ENCODE peak calls at places on chromosomes 6 and 20, in nine cellular contexts. K is posterior cingulate gyrus; C is stimulated activated CD4-positive, alpha-beta T cell treated with anti-CD3 and anti-CD28 coated beads, Interleukin-1b, Interleukin-23, amount 100 ng/mL, for 1 hour; D is CD8-positive, alpha-beta memory T cell; O is putamen; X is activated CD4-positive, alpha-beta T cell treated with anti-CD3 and anti-CD28 coated beads, Interleukin-2, amount 50 U/mL, for 1 hour; T is GM03348; S is T-helper 17 cell; B is fibroblast of the conjunctiva. Y is an unnamed sample.

GRCh38 chr20:62547364-62547763 is 71.6 kb upstream of the GATA5 start:
- DNase-seq in K (no peak), C (no peak), D (no peak), O (no peak), X (no peak), T (no peak), S (no peak), B (no peak), Y (no peak)

GRCh38 chr6:166543603-166544293 is 42.7 kb downstream of the RAMACL start:
- DNase-seq in K (no peak), C (no peak), D (no peak), O (no peak), X (no peak), T (no peak), S (no peak), B (no peak), Y (no peak)

GRCh38 chr20:57397693-57398108 is 6.5 kb downstream of the RBM38 start:
- DNase-seq in K (no peak), C (no peak), D (peak), O (no peak), X (peak), T (no peak), S (peak), B (no peak), Y (no peak)

GRCh38 chr6:109055771-109056235 is 38.8 kb downstream of the SESN1 start:
- DNase-seq in K (no peak), C (no peak), D (no peak), O (no peak), X (no peak), T (peak), S (no peak), B (no peak), Y (no peak)

GRCh38 chr6:6696867-6697531 is 108.5 kb downstream of the LY86 start:
- DNase-seq in K (peak), C (peak), D (no peak), O (no peak), X (no peak), T (peak), S (no peak), B (no peak), Y (no peak)

GRCh38 chr20:15756401-15756800 is 816.8 kb downstream of the KIF16B start:
- DNase-seq in K (no peak), C (no peak), D (no peak), O (no peak), X (no peak), T (no peak), S (no peak), B (no peak), Y (no peak)

GRCh38 chr6:74731921-74732320 is 473.9 kb downstream of the COL12A1 start:
- DNase-seq in K (no peak), C (no peak), D (no peak), O (no peak), X (no peak), T (peak), S (no peak), B (peak), Y (no peak)

GRCh38 chr6:127069659-127070279 is 48.7 kb upstream of the RSPO3 start:
- DNase-seq in K (no peak), C (no peak), D (no peak), O (no peak), X (no peak), T (peak), S (no peak), B (peak), Y (peak)

GRCh38 chr20:51310216-51310615 is 232.3 kb downstream of the NFATC2 start:
- DNase-seq in K (no peak), C (no peak), D (no peak), O (no peak), X (no peak), T (no peak), S (no peak), B (no peak), Y (no peak)

GRCh38 chr6:54294965-54295532 is 13.2 kb upstream of the TINAG start:
- DNase-seq in K (no peak), C (no peak), D (no peak), O (no peak), X (no peak), T (no peak), S (no peak), B (no peak), Y (no peak)

GRCh38 chr20:63223121-63223825 is 7.3 kb upstream of the YTHDF1 start:
- DNase-seq in K (peak), C (peak), D (peak), O (no peak), X (peak), T (peak), S (peak), B (no peak), Y (no peak)

GRCh38 chr6:91710356-91710755 is 1123.5 kb upstream of the MAP3K7 start:
- DNase-seq in K (no peak), C (no peak), D (no peak), O (no peak), X (no peak), T (no peak), S (no peak), B (no peak), Y (no peak)

GRCh38 chr6:17714177-17714576 is 7.5 kb upstream of the NUP153 start:
- DNase-seq in K (no peak), C (no peak), D (no peak), O (no peak), X (no peak), T (no peak), S (no peak), B (no peak), Y (no peak)

GRCh38 chr6:168127384-168127868 is 48.4 kb upstream of the FRMD1 start:
- DNase-seq in K (no peak), C (no peak), D (no peak), O (no peak), X (no peak), T (no peak), S (no peak), B (no peak), Y (no peak)

GRCh38 chr6:28960846-28961500 is 37.2 kb upstream of the TRIM27 start:
- DNase-seq in K (no peak), C (no peak), D (no peak), O (no peak), X (no peak), T (no peak), S (no peak), B (no peak), Y (no peak)

GRCh38 chr6:29491574-29491973 is 3.8 kb upstream of the MAS1L start:
- DNase-seq in K (no peak), C (no peak), D (no peak), O (no peak), X (no peak), T (no peak), S (no peak), B (no peak), Y (no peak)

GRCh38 chr20:53748821-53749402 is 155.3 kb upstream of the ZNF217 start:
- DNase-seq in K (no peak), C (no peak), D (no peak), O (no peak), X (peak), T (peak), S (no peak), B (peak), Y (no peak)

GRCh38 chr20:14700641-14700965 is 363.2 kb upstream of the FLRT3 start:
- DNase-seq in K (no peak), C (no peak), D (no peak), O (no peak), X (no peak), T (peak), S (no peak), B (no peak), Y (no peak)

GRCh38 chr20:38152175-38153010 is 12.7 kb downstream of the TGM2 start:
- DNase-seq in K (no peak), C (no peak), D (no peak), O (no peak), X (no peak), T (no peak), S (no peak), B (no peak), Y (no peak)

GRCh38 chr6:31048090-31048489 is 37.8 kb downstream of the MUC22 start:
- DNase-seq in K (no peak), C (no peak), D (no peak), O (no peak), X (no peak), T (no peak), S (no peak), B (no peak), Y (no peak)

GRCh38 chr6:138620630-138621029 is 121.3 kb upstream of the NHSL1 start:
- DNase-seq in K (no peak), C (no peak), D (no peak), O (no peak), X (no peak), T (no peak), S (no peak), B (no peak), Y (no peak)

GRCh38 chr20:51775241-51775640 is 7.1 kb upstream of the ATP9A start:
- DNase-seq in K (no peak), C (no peak), D (no peak), O (no peak), X (no peak), T (no peak), S (no peak), B (no peak), Y (no peak)

GRCh38 chr20:58908216-58908615 is 55.7 kb downstream of the GNAS start:
- DNase-seq in K (no peak), C (no peak), D (no peak), O (no peak), X (no peak), T (no peak), S (no peak), B (no peak), Y (no peak)

GRCh38 chr6:118080547-118080946 is 173.5 kb downstream of the SLC35F1 start:
- DNase-seq in K (no peak), C (no peak), D (no peak), O (no peak), X (no peak), T (no peak), S (no peak), B (no peak), Y (no peak)

GRCh38 chr6:40906759-40907158 is 132.3 kb downstream of the UNC5CL start:
- DNase-seq in K (no peak), C (no peak), D (no peak), O (no peak), X (no peak), T (peak), S (no peak), B (no peak), Y (no peak)

GRCh38 chr6:156630613-156631302 is 146.4 kb upstream of the ARID1B start:
- DNase-seq in K (no peak), C (no peak), D (no peak), O (no peak), X (no peak), T (no peak), S (no peak), B (no peak), Y (no peak)

GRCh38 chr6:139054001-139054400 is 25.5 kb downstream of the ABRACL start:
- DNase-seq in K (no peak), C (no peak), D (no peak), O (no peak), X (no peak), T (no peak), S (no peak), B (no peak), Y (no peak)

GRCh38 chr20:36279776-36280175 is 26.4 kb upstream of the DLGAP4 start:
- DNase-seq in K (no peak), C (no peak), D (no peak), O (no peak), X (no peak), T (no peak), S (no peak), B (no peak), Y (no peak)

GRCh38 chr6:143223895-143224294 is 163.2 kb downstream of the AIG1 start:
- DNase-seq in K (no peak), C (no peak), D (no peak), O (no peak), X (no peak), T (no peak), S (no peak), B (no peak), Y (no peak)

GRCh38 chr6:116016846-116017545 is 43.7 kb downstream of the FRK start:
- DNase-seq in K (no peak), C (no peak), D (no peak), O (peak), X (no peak), T (no peak), S (no peak), B (no peak), Y (no peak)

GRCh38 chr20:17650816-17651760 is 31.0 kb downstream of the RRBP1 start:
- DNase-seq in K (no peak), C (no peak), D (no peak), O (no peak), X (no peak), T (peak), S (no peak), B (no peak), Y (no peak)

GRCh38 chr6:15763827-15764226 is 101.0 kb upstream of the DTNBP1 start:
- DNase-seq in K (no peak), C (no peak), D (no peak), O (peak), X (no peak), T (no peak), S (no peak), B (peak), Y (peak)

Y was measured in HFF-Myc.